ENCODE peak calls at places on chromosomes 11 and 22, in eight cellular contexts. T, J, H, A, X, P, Z and B are unnamed samples.

GRCh38 chr22:26887456-26887855 is 230.1 kb downstream of the MIAT start:
- DNase-seq in T (peak), J (no peak), H (no peak), A (peak), X (peak), P (no peak), Z (peak), B (no peak)

GRCh38 chr22:38314992-38315800 is 2.0 kb downstream of the CSNK1E start:
- DNase-seq in T (peak), J (peak), H (no peak), A (peak), X (peak), P (peak), Z (no peak), B (no peak)

GRCh38 chr22:43753718-43754117 is 58.4 kb downstream of the EFCAB6 start:
- DNase-seq in T (no peak), J (no peak), H (no peak), A (no peak), X (no peak), P (no peak), Z (no peak), B (no peak)

GRCh38 chr11:2077061-2077802 is 62.0 kb downstream of the IGF2 start:
- DNase-seq in T (peak), J (no peak), H (no peak), A (peak), X (peak), P (no peak), Z (peak), B (no peak)

GRCh38 chr11:57787920-57788716 is 26.5 kb downstream of the CTNND1 start:
- DNase-seq in T (no peak), J (no peak), H (no peak), A (no peak), X (no peak), P (no peak), Z (no peak), B (no peak)

GRCh38 chr22:24694971-24695928 is 79.3 kb downstream of the PIWIL3 start:
- DNase-seq in T (no peak), J (no peak), H (no peak), A (no peak), X (no peak), P (no peak), Z (no peak), B (no peak)

GRCh38 chr11:62669420-62670161 is 1.9 kb upstream of the UQCC3 start:
- DNase-seq in T (no peak), J (no peak), H (no peak), A (no peak), X (peak), P (no peak), Z (no peak), B (no peak)

GRCh38 chr11:128714881-128715280 is 21.0 kb downstream of the FLI1 start:
- DNase-seq in T (peak), J (no peak), H (no peak), A (peak), X (peak), P (no peak), Z (peak), B (no peak)

GRCh38 chr11:76667271-76667818 is 3.2 kb downstream of the LRRC32 start:
- DNase-seq in T (no peak), J (no peak), H (peak), A (no peak), X (no peak), P (no peak), Z (no peak), B (no peak)

GRCh38 chr11:119891392-119891791 is 162.4 kb upstream of the NECTIN1 start:
- DNase-seq in T (no peak), J (no peak), H (no peak), A (no peak), X (no peak), P (peak), Z (no peak), B (no peak)

DNA sequence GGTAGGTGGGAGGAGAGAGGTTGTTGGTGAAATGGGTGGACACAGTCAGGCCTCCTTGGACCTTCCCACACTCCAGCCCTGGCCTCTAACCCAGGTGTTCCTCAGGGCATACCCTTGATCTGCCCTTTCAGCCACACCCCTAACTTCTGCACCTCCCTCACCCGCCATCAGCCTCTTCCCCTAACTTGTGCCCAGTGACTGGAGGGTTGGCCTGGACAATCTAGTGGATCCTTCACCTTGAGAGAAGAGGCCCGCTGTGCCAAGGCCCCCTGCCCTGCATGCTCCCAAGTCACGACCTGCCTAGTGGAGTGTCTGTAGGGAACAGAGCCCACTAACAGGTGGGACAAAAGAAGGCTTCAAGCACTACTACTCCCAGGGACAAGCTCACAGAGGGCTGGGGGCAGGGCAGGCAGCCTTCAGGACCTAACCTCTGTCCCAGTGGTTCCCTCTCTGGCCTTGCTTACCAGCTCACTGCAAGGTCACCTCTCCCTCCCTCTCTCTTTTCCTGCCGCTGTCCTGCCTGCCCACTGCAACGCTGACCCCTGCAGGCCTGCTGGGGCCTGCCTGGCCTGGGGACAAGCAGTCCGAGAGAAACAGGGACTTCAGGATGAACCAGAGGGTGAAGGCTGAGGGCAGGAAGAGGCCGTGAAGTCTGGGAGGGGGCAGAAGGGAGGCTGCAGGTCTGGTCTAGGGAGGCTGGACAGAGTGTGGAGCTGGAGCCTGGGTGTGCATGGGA is 3.3 kb downstream of the SYT7 start:
- DNase-seq in T (no peak), J (no peak), H (no peak), A (no peak), X (peak), P (peak), Z (no peak), B (no peak)
- TF ChIP-seq CTCF in T (peak), J (no peak), H (no peak), A (peak), X (peak), P (peak), Z (peak), B (no peak)

DNA sequence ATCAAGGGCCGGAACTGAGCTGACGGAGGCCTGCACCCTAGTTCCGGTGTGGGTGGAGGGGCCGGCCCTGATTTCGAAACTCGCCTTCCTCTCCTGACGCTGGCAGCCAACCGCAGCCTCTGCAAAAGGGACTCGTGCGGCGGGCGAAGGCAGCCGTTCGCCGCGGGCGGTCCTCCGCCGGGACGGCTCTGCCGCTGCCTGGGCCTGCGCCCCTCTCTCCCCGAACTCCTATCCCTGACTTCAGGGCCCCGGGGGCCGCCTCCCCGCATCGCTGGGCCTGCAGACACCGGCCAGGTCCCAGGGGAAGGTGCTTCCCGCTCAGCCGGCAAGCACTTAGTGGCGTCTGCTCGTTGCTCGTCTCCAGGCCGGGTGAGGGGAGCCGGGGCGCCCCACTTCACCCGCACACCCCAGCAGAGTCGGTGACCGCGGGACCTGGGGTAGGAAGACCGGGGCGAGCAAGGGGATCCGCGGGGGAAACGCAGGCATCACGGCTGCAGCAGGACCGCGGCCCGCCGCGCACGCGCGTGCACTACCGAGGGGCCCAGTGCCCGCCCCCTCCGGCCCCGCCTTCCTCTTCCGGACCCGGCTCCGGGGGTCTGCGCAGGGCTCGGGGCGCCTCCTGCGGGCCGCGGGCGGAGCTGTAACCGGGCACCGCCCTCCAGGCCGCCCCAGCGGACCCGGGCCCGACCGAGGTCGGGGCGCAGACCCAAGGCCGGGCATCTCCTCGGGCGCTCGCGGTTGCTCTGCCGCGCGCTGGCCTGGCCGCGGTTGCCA is 464 bp upstream of the ANKRD13D start:
- DNase-seq in T (peak), J (peak), H (peak), A (peak), X (peak), P (peak), Z (peak), B (peak)
- TF ChIP-seq CTCF in T (peak), J (peak), H (no peak), A (peak), X (no peak), P (no peak), Z (peak), B (peak)

DNA sequence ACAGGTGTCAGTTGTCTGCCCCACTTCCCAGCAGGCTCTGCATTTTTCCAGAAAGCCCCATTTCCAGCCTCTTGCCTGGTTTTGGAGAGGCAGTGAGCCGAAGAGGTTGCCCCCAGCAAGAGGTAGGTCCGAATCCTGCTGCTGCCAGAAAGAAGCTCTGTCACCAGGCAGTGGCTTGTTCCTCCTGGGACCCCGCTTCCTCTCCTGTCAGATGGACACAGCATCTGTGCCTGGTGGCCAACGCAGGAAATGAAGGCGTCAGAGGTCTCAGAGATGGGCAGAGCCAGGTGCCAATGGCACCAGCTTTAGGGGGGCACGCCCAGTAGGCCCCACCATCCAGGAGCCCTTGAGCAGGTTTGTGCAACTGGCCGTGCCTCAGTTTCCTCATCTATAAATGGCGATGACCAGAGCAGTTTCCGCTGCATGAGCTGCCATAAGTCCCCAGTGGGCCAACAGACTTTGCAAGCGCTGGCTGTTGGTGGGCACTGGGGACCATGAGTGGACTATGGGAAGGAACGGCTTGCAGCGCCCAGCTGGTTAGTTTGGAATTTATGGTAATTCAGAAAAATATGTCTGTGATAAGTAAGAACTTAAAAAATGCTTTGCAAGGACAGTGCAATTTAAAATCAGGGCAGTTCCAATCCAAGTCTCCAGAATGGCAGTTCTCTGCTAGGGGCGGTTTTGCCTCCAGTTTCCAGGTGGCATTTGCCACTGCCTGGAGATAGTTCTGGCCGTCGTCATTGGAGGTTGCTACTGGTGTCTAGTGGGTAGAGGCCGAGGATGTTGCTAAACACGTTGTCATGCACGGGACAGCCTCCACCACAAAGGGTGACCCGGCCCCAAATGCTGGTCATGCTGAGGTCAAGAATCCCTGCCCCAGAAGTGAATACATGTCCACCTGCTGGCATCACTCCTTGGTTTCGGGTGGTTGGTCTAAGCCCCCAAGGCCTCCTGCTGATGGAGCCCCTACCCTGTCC is 2.3 kb upstream of the OSBPL5 start:
- DNase-seq in T (no peak), J (no peak), H (no peak), A (no peak), X (no peak), P (no peak), Z (no peak), B (no peak)
- TF ChIP-seq CTCF in T (no peak), J (no peak), H (no peak), A (no peak), X (no peak), P (no peak), Z (peak), B (no peak)

DNA sequence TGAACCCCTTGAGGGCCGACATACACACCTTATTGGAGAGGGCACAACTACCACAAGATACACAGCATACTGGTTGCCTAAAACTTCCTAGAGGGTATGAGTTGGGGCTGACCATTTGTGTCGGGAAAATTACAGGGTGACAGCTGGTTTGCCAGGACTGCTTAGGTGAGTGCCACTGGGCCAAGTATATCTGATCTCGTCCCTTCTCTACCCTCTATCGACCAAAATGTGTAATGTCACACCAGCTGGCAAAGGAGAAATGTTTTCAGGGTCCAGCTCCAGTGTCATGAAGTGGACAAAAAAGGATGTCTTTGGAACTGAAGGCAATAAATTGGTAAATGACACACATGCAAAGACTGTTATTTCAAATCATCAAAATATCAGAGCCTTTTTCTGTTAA is 126.1 kb downstream of the PGR start:
- DNase-seq in T (no peak), J (no peak), H (no peak), A (no peak), X (no peak), P (no peak), Z (no peak), B (no peak)
- TF ChIP-seq CTCF in T (no peak), J (no peak), H (no peak), A (no peak), X (peak), P (no peak), Z (no peak), B (no peak)

GRCh38 chr22:50507991-50508884 is at the start of gene NCAPH2:
- DNase-seq in T (peak), J (peak), H (peak), A (peak), X (peak), P (peak), Z (peak), B (peak)
- TF ChIP-seq CTCF in T (no peak), J (no peak), H (no peak), A (no peak), X (no peak), P (no peak), Z (no peak), B (no peak)

GRCh38 chr11:113805640-113806039 is 26.0 kb downstream of the CLDN25 start:
- DNase-seq in T (peak), J (no peak), H (no peak), A (no peak), X (peak), P (no peak), Z (no peak), B (no peak)

GRCh38 chr11:113802621-113803020 is 23.0 kb downstream of the CLDN25 start:
- DNase-seq in T (no peak), J (no peak), H (no peak), A (no peak), X (no peak), P (no peak), Z (no peak), B (no peak)

DNA sequence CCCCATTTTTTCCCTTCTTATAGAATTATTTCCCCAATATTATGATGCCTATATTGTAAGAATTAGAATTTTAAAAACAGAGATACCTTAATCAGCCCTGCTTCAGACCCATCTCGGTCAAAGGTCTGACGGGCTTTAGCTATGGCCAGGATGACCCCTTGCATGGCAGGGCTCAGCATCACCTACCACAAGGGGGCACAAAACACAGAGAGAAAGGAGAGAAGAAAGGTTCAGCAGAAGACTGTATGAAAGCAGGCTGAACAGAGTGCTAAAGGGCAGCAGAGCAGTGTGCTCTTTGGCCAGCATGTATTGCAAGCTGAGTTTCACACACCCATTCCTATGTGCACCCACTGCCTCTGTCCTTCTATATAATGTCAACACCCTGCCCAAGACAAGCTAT is 26.8 kb downstream of the CLDN25 start:
- DNase-seq in T (peak), J (no peak), H (no peak), A (peak), X (peak), P (peak), Z (peak), B (no peak)
- TF ChIP-seq CTCF in T (peak), J (no peak), H (peak), A (peak), X (peak), P (no peak), Z (peak), B (no peak)

GRCh38 chr11:67242548-67242947 is 23.7 kb upstream of the GRK2 start:
- DNase-seq in T (no peak), J (no peak), H (no peak), A (no peak), X (no peak), P (no peak), Z (no peak), B (no peak)

GRCh38 chr11:67238894-67239794 is 27.1 kb upstream of the GRK2 start:
- DNase-seq in T (peak), J (no peak), H (no peak), A (peak), X (peak), P (no peak), Z (no peak), B (no peak)

GRCh38 chr11:67239795-67240574 is 26.3 kb upstream of the GRK2 start:
- DNase-seq in T (peak), J (peak), H (peak), A (peak), X (peak), P (peak), Z (peak), B (peak)

GRCh38 chr11:67237574-67237973 is 28.7 kb upstream of the GRK2 start:
- DNase-seq in T (no peak), J (no peak), H (no peak), A (no peak), X (no peak), P (no peak), Z (no peak), B (no peak)

GRCh38 chr11:67240575-67241389 is 25.5 kb upstream of the GRK2 start:
- DNase-seq in T (peak), J (peak), H (peak), A (peak), X (peak), P (peak), Z (peak), B (peak)
- TF ChIP-seq CTCF in T (no peak), J (no peak), H (no peak), A (no peak), X (no peak), P (no peak), Z (peak), B (no peak)

GRCh38 chr11:17328856-17329490 is 22.6 kb upstream of the NCR3LG1 start:
- DNase-seq in T (no peak), J (no peak), H (no peak), A (no peak), X (no peak), P (peak), Z (no peak), B (no peak)
- TF ChIP-seq CTCF in T (no peak), J (no peak), H (no peak), A (no peak), X (no peak), P (no peak), Z (peak), B (no peak)

GRCh38 chr11:433641-434040 is 8.2 kb downstream of the ANO9 start:
- DNase-seq in T (no peak), J (no peak), H (no peak), A (no peak), X (no peak), P (no peak), Z (no peak), B (no peak)

GRCh38 chr11:433111-433510 is 8.7 kb downstream of the ANO9 start:
- DNase-seq in T (no peak), J (no peak), H (no peak), A (no peak), X (no peak), P (no peak), Z (no peak), B (no peak)

GRCh38 chr11:432501-433100 is 9.2 kb downstream of the ANO9 start:
- DNase-seq in T (no peak), J (no peak), H (no peak), A (no peak), X (no peak), P (no peak), Z (no peak), B (no peak)

GRCh38 chr11:429931-430456 is 11.8 kb downstream of the ANO9 start:
- DNase-seq in T (no peak), J (no peak), H (no peak), A (no peak), X (no peak), P (no peak), Z (no peak), B (no peak)

DNA sequence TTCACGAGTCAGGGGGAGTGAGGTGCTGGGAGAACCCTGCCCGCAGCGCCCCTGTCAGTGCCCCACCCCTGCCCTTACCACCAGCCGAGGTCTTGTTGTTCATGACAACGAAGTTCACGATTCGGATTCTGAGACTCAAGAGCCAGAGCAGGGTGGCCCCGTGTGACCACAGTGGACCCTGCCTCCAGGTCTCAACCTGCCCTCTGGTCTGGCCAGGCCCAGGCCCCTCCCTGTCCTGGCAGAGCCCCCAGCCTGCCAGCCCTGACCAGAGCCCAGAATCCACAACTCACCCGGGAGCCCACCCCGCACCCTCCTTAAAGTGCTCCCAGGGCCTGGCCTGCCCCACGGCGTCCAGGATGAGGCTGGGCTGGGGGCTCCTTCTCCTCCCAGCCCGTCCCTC is 9.9 kb downstream of the ANO9 start:
- DNase-seq in T (no peak), J (no peak), H (no peak), A (no peak), X (no peak), P (no peak), Z (no peak), B (no peak)
- TF ChIP-seq CTCF in T (no peak), J (no peak), H (no peak), A (no peak), X (no peak), P (no peak), Z (no peak), B (no peak)

GRCh38 chr11:122559734-122560382 is 95.7 kb upstream of the UBASH3B start:
- DNase-seq in T (peak), J (no peak), H (no peak), A (peak), X (no peak), P (no peak), Z (peak), B (no peak)

DNA sequence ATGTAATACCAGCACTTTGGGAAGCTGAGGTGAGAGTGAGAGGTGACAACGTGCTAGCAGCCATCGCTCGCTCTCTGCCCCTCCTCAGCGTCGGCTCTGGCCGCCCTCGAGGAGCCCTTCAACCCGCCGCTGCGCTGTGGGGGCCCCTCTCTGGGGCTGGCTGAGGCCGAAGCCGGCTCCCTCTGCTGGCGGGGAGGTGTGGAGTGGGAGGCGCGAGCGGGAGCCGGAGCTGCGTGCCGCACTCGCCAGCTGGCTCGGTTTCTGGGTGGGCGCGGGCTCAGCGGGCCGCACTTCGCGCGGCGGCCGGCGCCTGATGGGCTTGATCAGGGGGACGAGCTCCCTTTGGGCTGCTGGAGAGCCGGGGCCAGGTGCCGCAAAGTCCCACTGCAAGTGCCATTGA is 98.9 kb upstream of the UBASH3B start:
- DNase-seq in T (no peak), J (peak), H (no peak), A (peak), X (peak), P (peak), Z (no peak), B (peak)
- TF ChIP-seq CTCF in T (peak), J (no peak), H (no peak), A (no peak), X (peak), P (no peak), Z (peak), B (no peak)